ENCODE peak calls at places on chromosomes 11 and 22, in ten cellular contexts. M is B cell; Z is neuronal stem cell; E is activated naive CD4-positive, alpha-beta T cell; G is SJCRH30; F is stimulated activated CD4-positive, alpha-beta T cell treated with anti-CD3 and anti-CD28 coated beads, Interleukin-12 subunit alpha, Interleukin-12 subunit beta, amount 100 ng/mL, for 4 hours; S is HFFc6; B is Ammon's horn; C is HTR-8/SVneo; Y is EH. I is an unnamed sample.
A peak's percentile ranks its signal among the peaks of the same experiment; 100 is the strongest.

GRCh38 chr11:117423046-117423575 is 95.5 kb downstream of the CEP164 start:
- DNase-seq in E (no peak), G (no peak), Y (no peak), B (no peak), F (no peak), Z (no peak), S (no peak), C (no peak), M (no peak), I (no peak)

GRCh38 chr11:69149646-69150045 is 6.1 kb upstream of the SMIM38 start:
- DNase-seq in Z (no peak), S (no peak), Y (no peak), B (no peak), G (no peak), C (no peak), M (no peak), F (no peak), E (no peak), I (no peak)

GRCh38 chr11:111373590-111373989 is 5.5 kb downstream of the POU2AF1 start:
- DNase-seq in B (no peak), E (no peak), Z (no peak), F (no peak), Y (no peak), G (no peak), S (no peak), M (no peak), C (no peak), I (no peak)

GRCh38 chr11:71342116-71342515 is 89.7 kb upstream of the SHANK2 start:
- DNase-seq in Z (no peak), C (no peak), G (no peak), B (no peak), S (no peak), Y (peak; percentile 24), M (no peak), E (no peak), F (no peak), I (no peak)

GRCh38 chr11:12690663-12691062 is 16.4 kb downstream of the TEAD1 start:
- DNase-seq in M (no peak), S (no peak), B (no peak), E (no peak), F (no peak), Y (no peak), G (no peak), C (no peak), Z (no peak), I (no peak)

GRCh38 chr11:6414874-6415328 is 4.0 kb downstream of the APBB1 start:
- DNase-seq in S (no peak), F (no peak), B (no peak), E (no peak), Y (peak; percentile 23), C (no peak), M (no peak), Z (no peak), G (no peak), I (no peak)

GRCh38 chr22:33382427-33382826 is 324.2 kb upstream of the SYN3 start:
- DNase-seq in C (no peak), G (peak; percentile 48), F (no peak), Y (no peak), S (no peak), E (no peak), M (no peak), Z (no peak), B (no peak), I (no peak)

GRCh38 chr11:19162946-19163345 is 38.8 kb downstream of the CSRP3 start:
- DNase-seq in Z (no peak), B (no peak), Y (no peak), F (no peak), G (no peak), C (no peak), M (no peak), S (no peak), E (no peak), I (no peak)

GRCh38 chr22:20009582-20010306 is 6.9 kb downstream of the ARVCF start:
- DNase-seq in M (no peak), E (no peak), B (no peak), Z (no peak), G (no peak), Y (no peak), C (no peak), F (no peak), S (no peak), I (no peak)

GRCh38 chr22:49702068-49702397 is 125.6 kb downstream of the BRD1 start:
- DNase-seq in Y (no peak), S (no peak), M (no peak), F (no peak), E (no peak), Z (no peak), C (no peak), B (no peak), G (no peak), I (no peak)

GRCh38 chr22:26576026-26576680 is 13.8 kb downstream of the TPST2 start:
- DNase-seq in E (no peak), F (no peak), Y (peak; percentile 52), G (no peak), M (no peak), Z (no peak), B (peak; percentile 47), S (no peak), C (no peak), I (peak; percentile 14)

GRCh38 chr11:67409781-67410368 is 5.6 kb upstream of the CARNS1 start:
- DNase-seq in M (no peak), C (no peak), G (no peak), B (no peak), Z (no peak), E (no peak), F (no peak), Y (no peak), S (no peak), I (no peak)

GRCh38 chr22:49928185-49928495 is 9.7 kb downstream of the CRELD2 start:
- DNase-seq in F (no peak), G (no peak), S (no peak), Y (no peak), E (no peak), B (no peak), M (no peak), Z (no peak), C (no peak), I (no peak)

GRCh38 chr11:44630511-44631210 is 65.2 kb downstream of the CD82 start:
- DNase-seq in F (no peak), B (no peak), G (peak; percentile 3), C (no peak), S (no peak), Z (no peak), Y (no peak), M (no peak), E (no peak), I (no peak)

GRCh38 chr11:124470516-124471231 is 25.2 kb upstream of the OR8B8 start:
- DNase-seq in E (no peak), C (no peak), S (no peak), Z (no peak), Y (no peak), G (no peak), B (no peak), F (no peak), M (no peak), I (no peak)

GRCh38 chr11:118658372-118659313 is 20.8 kb downstream of the TREH start:
- DNase-seq in Z (no peak), M (no peak), C (no peak), Y (peak; percentile 26), G (no peak), E (no peak), S (no peak), B (no peak), F (no peak), I (no peak)

GRCh38 chr11:124725719-124726105 is 14.0 kb upstream of the NRGN start:
- DNase-seq in M (no peak), Z (no peak), E (no peak), C (no peak), B (no peak), S (no peak), Y (peak; percentile 61), F (no peak), G (no peak), I (peak; percentile 35)

GRCh38 chr11:2444301-2445106 is at the start of the genes KCNQ1 and TRPM5:
- DNase-seq in G (no peak), S (no peak), E (peak; percentile 80), C (peak; percentile 84), B (no peak), Z (peak; percentile 48), M (peak; percentile 97), F (peak; percentile 82), Y (peak; percentile 5), I (no peak)

GRCh38 chr11:124919836-124920755 is 1.0 kb downstream of the HEPN1 start:
- DNase-seq in B (no peak), M (no peak), S (no peak), E (no peak), G (peak; percentile 19), Y (no peak), F (no peak), C (no peak), Z (no peak), I (no peak)

GRCh38 chr11:40274017-40274416 is 1185.4 kb downstream of the LRRC4C start:
- DNase-seq in Z (no peak), S (peak; percentile 74), M (no peak), B (no peak), E (no peak), F (no peak), Y (peak; percentile 70), G (no peak), C (peak; percentile 26), I (peak; percentile 53)

GRCh38 chr11:75306529-75306928 is 44.9 kb downstream of the ARRB1 start:
- DNase-seq in Z (no peak), S (no peak), E (no peak), M (no peak), F (no peak), Y (no peak), G (no peak), C (no peak), B (no peak), I (no peak)

I was measured in brain microvascular endothelial cell.